ENCODE peak calls at places on chromosomes 3 and 15, in five cellular contexts. V is GM10248, B is neural crest cell, N is endothelial cell, U is PC-3. F is an unnamed sample.

GRCh38 chr15:78206326-78207109 is 27.8 kb downstream of the ACSBG1 start:
- DNase-seq in V (no peak), B (no peak), N (no peak), U (no peak), F (no peak)

GRCh38 chr15:58957101-58957973 is 23.9 kb upstream of the SLTM start:
- DNase-seq in V (peak; percentile 59), B (peak; percentile 60), N (peak; percentile 63), U (peak; percentile 90), F (peak; percentile 63)

GRCh38 chr3:10248984-10249748 is 907 bp downstream of the TATDN2 start:
- DNase-seq in V (peak; percentile 66), B (peak; percentile 4), N (peak; percentile 16), U (peak; percentile 11), F (peak; percentile 28)

GRCh38 chr3:41346698-41347097 is 147.4 kb downstream of the CTNNB1 start:
- DNase-seq in V (no peak), B (no peak), N (no peak), U (peak; percentile 31), F (no peak)

GRCh38 chr3:48405971-48406370 is 23.9 kb downstream of the PLXNB1 start:
- DNase-seq in V (no peak), B (no peak), N (peak; percentile 1), U (no peak), F (no peak)

GRCh38 chr15:78097667-78098066 is 5.3 kb downstream of the SH2D7 start:
- DNase-seq in V (no peak), B (no peak), N (no peak), U (no peak), F (no peak)

GRCh38 chr3:38655708-38656300 is 6.3 kb upstream of the SCN5A start:
- DNase-seq in V (peak; percentile 31), B (peak; percentile 43), N (no peak), U (peak; percentile 72), F (peak; percentile 47)

GRCh38 chr3:169604568-169604967 is 58.9 kb downstream of the MECOM start:
- DNase-seq in V (no peak), B (no peak), N (no peak), U (peak; percentile 40), F (no peak)

GRCh38 chr3:160822931-160823330 is 66.9 kb downstream of the PPM1L start:
- DNase-seq in V (no peak), B (no peak), N (no peak), U (no peak), F (no peak)

GRCh38 chr15:32029409-32029861 is 880 bp upstream of the CHRNA7 start:
- DNase-seq in V (no peak), B (peak; percentile 62), N (peak; percentile 67), U (no peak), F (peak; percentile 72)

GRCh38 chr3:69934398-69934797 is 65.1 kb upstream of the SAMMSON start:
- DNase-seq in V (no peak), B (no peak), N (no peak), U (no peak), F (no peak)

GRCh38 chr3:130688677-130689076 is 58.0 kb downstream of the PIK3R4 start:
- DNase-seq in V (no peak), B (no peak), N (no peak), U (peak; percentile 35), F (no peak)

GRCh38 chr15:60096157-60096556 is 92.0 kb downstream of the FOXB1 start:
- DNase-seq in V (no peak), B (no peak), N (no peak), U (peak; percentile 52), F (no peak)

GRCh38 chr3:110743202-110743601 is 328.4 kb upstream of the NECTIN3 start:
- DNase-seq in V (no peak), B (no peak), N (no peak), U (no peak), F (no peak)

GRCh38 chr15:58934521-58934920 is 1.0 kb upstream of the SLTM start:
- DNase-seq in V (no peak), B (no peak), N (no peak), U (peak; percentile 65), F (no peak)

GRCh38 chr3:166902374-166902773 is 477.7 kb downstream of the ZBBX start:
- DNase-seq in V (no peak), B (no peak), N (no peak), U (peak; percentile 23), F (no peak)

GRCh38 chr3:58013099-58013498 is 4.9 kb downstream of the FLNB start:
- DNase-seq in V (no peak), B (no peak), N (no peak), U (no peak), F (no peak)

GRCh38 chr15:25738171-25738792 is 124.8 kb downstream of the ATP10A start:
- DNase-seq in V (no peak), B (no peak), N (no peak), U (no peak), F (no peak)

GRCh38 chr15:29832709-29833108 is 10.4 kb upstream of the TJP1 start:
- DNase-seq in V (no peak), B (no peak), N (no peak), U (no peak), F (no peak)

GRCh38 chr3:17352620-17353019 is 389.8 kb downstream of the TBC1D5 start:
- DNase-seq in V (no peak), B (no peak), N (no peak), U (no peak), F (no peak)

GRCh38 chr15:41860049-41860828 is 21.6 kb downstream of the PLA2G4B start:
- DNase-seq in V (no peak), B (peak; percentile 49), N (no peak), U (no peak), F (peak; percentile 39)
- TF ChIP-seq CTCF in V (no peak), B (no peak), N (no peak), U (peak; percentile 30), F (no peak)

GRCh38 chr3:184345678-184346144 is 8.3 kb downstream of the FAM131A start:
- DNase-seq in V (peak; percentile 40), B (peak; percentile 44), N (peak; percentile 58), U (peak; percentile 86), F (peak; percentile 48)
- TF ChIP-seq CTCF in V (no peak), B (peak; percentile 62), N (peak; percentile 47), U (peak; percentile 82), F (peak; percentile 45)

GRCh38 chr15:62027916-62028315 is 32.3 kb downstream of the VPS13C start:
- DNase-seq in V (no peak), B (no peak), N (no peak), U (no peak), F (no peak)
- TF ChIP-seq CTCF in V (no peak), B (no peak), N (no peak), U (no peak), F (no peak)

GRCh38 chr3:173043757-173044156 is 97.3 kb downstream of the SPATA16 start:
- DNase-seq in V (no peak), B (no peak), N (no peak), U (no peak), F (no peak)

GRCh38 chr3:173044998-173045397 is 96.0 kb downstream of the SPATA16 start:
- DNase-seq in V (no peak), B (no peak), N (no peak), U (no peak), F (no peak)

GRCh38 chr3:173045770-173046382 is 95.2 kb downstream of the SPATA16 start:
- DNase-seq in V (no peak), B (no peak), N (no peak), U (peak; percentile 35), F (no peak)
- TF ChIP-seq CTCF in V (peak; percentile 14), B (peak; percentile 70), N (peak; percentile 61), U (peak; percentile 52), F (peak; percentile 37)

DNA sequence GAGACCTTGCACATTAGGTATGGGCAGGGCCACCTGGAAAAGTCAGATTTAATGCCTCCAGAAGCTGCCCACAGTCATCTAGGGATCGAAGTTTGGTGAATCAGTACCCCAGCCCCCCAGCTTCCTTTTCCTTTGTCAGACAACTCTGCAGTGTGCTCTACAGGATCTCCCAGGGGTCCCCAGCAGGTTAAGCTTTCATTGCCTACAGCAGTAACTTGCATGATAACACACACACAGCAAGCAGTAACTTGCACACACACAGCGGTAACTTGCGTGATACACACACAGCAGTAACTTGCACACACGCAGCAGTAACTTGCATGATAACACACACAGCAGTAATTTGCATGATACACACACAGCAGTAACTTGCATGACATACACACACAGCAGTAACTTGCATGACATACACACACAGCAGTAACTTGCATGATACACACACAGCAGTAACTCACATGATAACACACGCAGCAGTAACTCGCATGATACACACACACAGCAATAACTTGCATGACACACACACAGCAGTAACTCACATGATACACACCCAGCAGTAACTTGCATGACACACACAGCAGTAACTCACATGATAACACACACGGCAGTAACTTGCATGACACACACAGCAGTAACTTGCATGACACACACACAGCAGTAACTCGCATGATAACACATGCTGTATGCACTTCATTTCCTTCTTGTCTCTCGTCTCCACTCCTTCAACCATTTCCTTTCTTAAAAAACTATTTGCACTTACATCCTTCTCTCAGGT is 131.1 kb downstream of the UACA start:
- DNase-seq in V (no peak), B (no peak), N (no peak), U (peak; percentile 72), F (no peak)
- TF ChIP-seq CTCF in V (no peak), B (no peak), N (no peak), U (no peak), F (no peak)

GRCh38 chr15:27123808-27124207 is 152.8 kb downstream of the GABRG3 start:
- DNase-seq in V (no peak), B (no peak), N (no peak), U (no peak), F (no peak)

GRCh38 chr15:27133244-27133643 is 162.3 kb downstream of the GABRG3 start:
- DNase-seq in V (no peak), B (no peak), N (no peak), U (no peak), F (no peak)

GRCh38 chr15:27124287-27124830 is 153.4 kb downstream of the GABRG3 start:
- DNase-seq in V (no peak), B (no peak), N (no peak), U (peak; percentile 25), F (no peak)

GRCh38 chr15:27126449-27126848 is 155.5 kb downstream of the GABRG3 start:
- DNase-seq in V (no peak), B (no peak), N (no peak), U (no peak), F (no peak)

DNA sequence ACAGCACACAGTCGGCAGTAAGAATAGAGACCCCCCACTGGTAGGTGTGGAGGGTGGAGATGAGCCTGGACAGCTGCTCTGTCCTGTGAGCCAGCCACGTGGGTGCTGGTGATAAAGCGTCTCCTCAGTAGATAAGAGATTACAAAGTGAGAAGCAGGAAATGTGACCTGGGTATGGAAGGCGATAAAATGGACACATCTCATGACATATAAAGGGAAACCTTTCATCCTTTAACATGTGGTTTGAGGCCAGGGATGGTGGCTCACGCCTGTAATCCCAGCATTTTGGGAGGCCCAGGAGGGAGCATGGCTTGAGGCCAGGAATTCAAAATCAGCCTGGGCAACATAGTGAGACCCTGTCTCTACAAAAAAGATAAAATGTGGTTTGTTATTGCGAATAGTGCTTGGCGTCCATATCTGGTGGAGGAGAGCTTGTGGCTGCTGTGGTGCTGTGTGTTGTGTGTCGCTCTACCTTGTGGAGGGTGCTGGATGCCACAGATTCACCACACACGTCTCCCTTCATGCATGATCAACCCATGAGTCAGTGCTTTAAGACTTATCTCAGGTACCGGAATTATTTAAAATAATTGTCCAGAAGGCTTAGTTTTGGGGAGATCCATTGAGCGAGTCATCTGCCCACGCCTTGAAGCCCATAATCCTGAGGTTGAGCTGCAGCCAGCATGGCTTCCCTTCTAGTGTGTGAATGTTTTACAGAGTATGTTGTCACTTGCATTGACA is 157.0 kb downstream of the GABRG3 start:
- DNase-seq in V (no peak), B (no peak), N (no peak), U (peak; percentile 22), F (no peak)
- TF ChIP-seq CTCF in V (no peak), B (no peak), N (no peak), U (no peak), F (no peak)

F was measured in nephron progenitor cell.